ENCODE peak calls at places on chromosomes 16 and 17, in seven cellular contexts. X, O, M, U, R, K and F are unnamed samples.

GRCh38 chr17:44830359-44831269 is 527 bp upstream of the GJC1 start:
- DNase-seq in M (no peak), U (no peak), K (peak; percentile 50), R (no peak), O (no peak), X (peak; percentile 32), F (no peak)

GRCh38 chr16:56263711-56264608 is 72.7 kb downstream of the GNAO1 start:
- DNase-seq in M (peak; percentile 56), O (no peak), K (no peak), X (no peak), U (no peak), R (peak; percentile 70), F (no peak)

GRCh38 chr16:73572135-73572534 is 524.2 kb upstream of the ZFHX3 start:
- DNase-seq in X (no peak), U (no peak), R (peak; percentile 64), O (no peak), M (peak; percentile 17), K (no peak), F (no peak)

GRCh38 chr16:87715658-87716057 is 50.1 kb downstream of the KLHDC4 start:
- DNase-seq in O (no peak), X (peak; percentile 14), U (no peak), K (no peak), R (no peak), M (no peak), F (no peak)

GRCh38 chr17:51124641-51125503 is 4.2 kb upstream of the SPAG9 start:
- DNase-seq in X (no peak), O (no peak), U (no peak), R (no peak), M (no peak), K (no peak), F (no peak)

GRCh38 chr17:29078183-29079045 is 35.5 kb downstream of the PIPOX start:
- DNase-seq in O (peak; percentile 4), X (peak; percentile 22), R (no peak), M (no peak), K (peak; percentile 5), U (no peak), F (no peak)

GRCh38 chr17:19579192-19579668 is 45.6 kb downstream of the SLC47A1 start:
- DNase-seq in X (no peak), M (peak; percentile 17), R (no peak), U (no peak), O (no peak), K (no peak), F (no peak)

GRCh38 chr16:53546988-53547391 is 44.0 kb upstream of the AKTIP start:
- DNase-seq in O (peak; percentile 15), U (no peak), X (peak; percentile 54), R (no peak), M (peak; percentile 26), K (peak; percentile 72), F (no peak)

GRCh38 chr16:67372664-67373063 is 20.6 kb downstream of the TPPP3 start:
- DNase-seq in O (peak; percentile 12), R (no peak), X (peak; percentile 34), U (no peak), K (peak; percentile 62), M (no peak), F (peak; percentile 24)

GRCh38 chr16:19559242-19559910 is 3.9 kb downstream of the VPS35L start:
- DNase-seq in O (peak; percentile 51), R (no peak), X (peak; percentile 72), K (peak; percentile 83), M (peak; percentile 10), U (no peak), F (peak; percentile 48)

GRCh38 chr16:48499822-48500440 is 110.0 kb downstream of the N4BP1 start:
- DNase-seq in O (no peak), U (no peak), M (no peak), K (peak; percentile 95), R (peak; percentile 75), X (peak; percentile 93), F (peak; percentile 91)

GRCh38 chr17:17239832-17240231 is 2.9 kb upstream of the FLCN start:
- DNase-seq in O (no peak), M (no peak), R (no peak), K (peak; percentile 65), X (no peak), U (no peak), F (no peak)

GRCh38 chr16:62929593-62929992 is 893.4 kb upstream of the CDH8 start:
- DNase-seq in U (no peak), O (no peak), R (no peak), K (no peak), M (no peak), X (no peak), F (no peak)